ENCODE peak calls at places on chromosomes 7 and 10, in five cellular contexts. T, Z, P, R and S are unnamed samples.

GRCh38 chr10:131722121-131722520 is 178.7 kb upstream of the PPP2R2D start:
- DNase-seq in T (no peak), Z (no peak), P (no peak), R (no peak), S (no peak)

GRCh38 chr7:38584443-38585210 is 46.5 kb downstream of the AMPH start:
- DNase-seq in T (peak), Z (no peak), P (peak), R (no peak), S (peak)

GRCh38 chr10:11516419-11516721 is 95.1 kb downstream of the USP6NL start:
- DNase-seq in T (no peak), Z (no peak), P (no peak), R (no peak), S (no peak)

GRCh38 chr10:8306685-8307364 is 252.3 kb downstream of the GATA3 start:
- DNase-seq in T (no peak), Z (no peak), P (no peak), R (no peak), S (no peak)

GRCh38 chr7:66125052-66125694 is 10.5 kb downstream of the CRCP start:
- DNase-seq in T (no peak), Z (no peak), P (no peak), R (no peak), S (no peak)

GRCh38 chr7:105187302-105188169 is 173.5 kb downstream of the KMT2E start:
- DNase-seq in T (peak), Z (no peak), P (no peak), R (no peak), S (no peak)

GRCh38 chr7:1285556-1286301 is 53.1 kb downstream of the UNCX start:
- DNase-seq in T (no peak), Z (no peak), P (no peak), R (peak), S (no peak)

GRCh38 chr7:22330903-22331302 is 26.1 kb downstream of the RAPGEF5 start:
- DNase-seq in T (no peak), Z (no peak), P (no peak), R (no peak), S (no peak)

GRCh38 chr7:159117366-159118219 is 27.1 kb downstream of the VIPR2 start:
- DNase-seq in T (no peak), Z (no peak), P (no peak), R (peak), S (no peak)

GRCh38 chr10:21496285-21497176 is 29.0 kb downstream of the SKIDA1 start:
- DNase-seq in T (peak), Z (peak), P (peak), R (peak), S (no peak)

GRCh38 chr10:117442944-117443676 is 67.9 kb upstream of the PDZD8 start:
- DNase-seq in T (peak), Z (peak), P (peak), R (peak), S (no peak)

GRCh38 chr10:49068209-49068608 is 47.1 kb downstream of the VSTM4 start:
- DNase-seq in T (no peak), Z (no peak), P (no peak), R (no peak), S (no peak)

DNA sequence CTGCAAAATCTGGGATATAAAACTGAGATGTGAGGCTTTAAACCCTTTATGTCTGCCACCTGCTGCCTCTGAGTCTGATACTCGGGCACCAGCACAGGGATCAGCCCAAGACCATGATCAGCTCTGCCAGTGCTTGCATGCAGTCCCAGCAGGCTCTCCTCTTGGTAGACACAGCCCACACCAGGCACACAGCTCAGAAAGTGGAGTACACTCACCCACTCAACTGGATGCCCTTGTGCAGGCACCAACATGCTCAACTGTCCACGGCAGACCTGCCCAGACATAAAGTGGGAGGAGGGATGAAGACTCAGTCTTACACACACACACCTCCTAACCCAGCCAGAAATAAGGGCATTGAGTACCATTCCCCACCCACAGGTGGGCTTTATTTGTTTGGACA is 18.2 kb upstream of the MYH16 start:
- DNase-seq in T (no peak), Z (no peak), P (no peak), R (no peak), S (no peak)
- H3K27ac ChIP-seq in T (no peak), Z (no peak), P (no peak), R (no peak), S (no peak)

GRCh38 chr10:76324283-76324682 is 892.9 kb downstream of the LRMDA start:
- DNase-seq in T (no peak), Z (no peak), P (no peak), R (peak), S (no peak)

GRCh38 chr10:76329891-76330575 is 898.6 kb downstream of the LRMDA start:
- DNase-seq in T (peak), Z (no peak), P (no peak), R (no peak), S (no peak)

GRCh38 chr10:76331742-76332141 is 900.3 kb downstream of the LRMDA start:
- DNase-seq in T (no peak), Z (no peak), P (no peak), R (no peak), S (no peak)

GRCh38 chr10:76327441-76327840 is 896.0 kb downstream of the LRMDA start:
- DNase-seq in T (no peak), Z (no peak), P (no peak), R (no peak), S (no peak)

DNA sequence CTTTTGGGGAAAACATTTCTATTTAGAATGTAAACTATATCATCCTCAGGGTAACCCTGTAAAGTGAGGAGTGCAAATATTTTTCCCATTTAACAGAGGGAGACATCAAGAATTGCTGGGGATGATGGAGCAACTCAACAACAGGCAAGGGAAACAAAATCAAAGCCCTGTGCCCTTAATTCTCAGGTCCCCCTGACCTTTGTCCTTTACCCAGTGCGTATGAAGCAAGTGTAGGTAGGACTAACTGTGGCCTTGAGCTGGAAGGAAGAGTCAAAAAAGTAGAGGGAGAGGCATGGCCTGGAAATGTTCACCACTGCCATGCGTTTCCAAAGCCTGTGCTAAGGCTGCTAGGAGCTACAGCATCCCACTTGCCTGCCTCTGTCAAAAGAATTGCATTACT is 896.9 kb downstream of the LRMDA start:
- DNase-seq in T (no peak), Z (no peak), P (no peak), R (no peak), S (no peak)
- H3K4me3 ChIP-seq in T (no peak), Z (no peak), P (no peak), R (no peak), S (no peak)

GRCh38 chr7:129958643-129959479 is 6.1 kb upstream of the UBE2H start:
- DNase-seq in T (peak), Z (no peak), P (peak), R (peak), S (peak)
- TF ChIP-seq CTCF in T (no peak), Z (no peak), P (no peak), R (no peak), S (no peak)

GRCh38 chr10:51386248-51386885 is 312.1 kb downstream of the PRKG1 start:
- DNase-seq in T (peak), Z (no peak), P (no peak), R (no peak), S (no peak)
- H3K27ac ChIP-seq in T (no peak), Z (no peak), P (no peak), R (no peak), S (no peak)

DNA sequence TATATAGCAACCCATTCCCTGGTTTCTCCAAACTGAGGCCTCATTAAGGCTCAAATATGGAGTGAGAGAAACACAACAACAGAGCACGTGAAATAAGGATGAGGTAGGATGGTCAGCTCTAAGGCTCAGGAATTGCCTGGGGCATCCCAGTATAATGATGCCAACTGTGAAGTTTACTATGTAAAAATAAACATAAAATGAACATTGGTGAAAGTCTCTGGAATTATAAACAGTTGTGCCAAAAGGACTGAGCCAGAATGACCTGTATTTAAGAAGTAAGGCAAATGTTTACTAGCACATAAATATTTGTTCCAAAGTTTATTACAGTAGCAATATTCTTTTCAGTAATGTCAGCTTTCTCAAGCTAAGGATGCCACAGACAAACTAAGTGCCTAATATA is 64.6 kb downstream of the ZNF680 start:
- DNase-seq in T (no peak), Z (no peak), P (no peak), R (no peak), S (no peak)
- H3K4me3 ChIP-seq in T (no peak), Z (no peak), P (no peak), R (no peak), S (no peak)